ENCODE peak calls at places on chromosomes 3 and 15, in six cellular contexts. H, N, K, R, X and I are unnamed samples.

GRCh38 chr15:32819406-32819930 is 101.7 kb downstream of the GREM1 start:
- DNase-seq in R (no peak), N (no peak), K (no peak), X (no peak), H (no peak), I (no peak)

GRCh38 chr3:22537560-22537959 is 665.6 kb upstream of the UBE2E2 start:
- DNase-seq in R (no peak), K (no peak), N (no peak), X (no peak), H (no peak), I (no peak)

GRCh38 chr3:119357190-119357589 is 63.0 kb downstream of the ARHGAP31 start:
- DNase-seq in X (no peak), N (no peak), H (no peak), R (no peak), K (no peak), I (no peak)

GRCh38 chr3:181609156-181609767 is 102.5 kb upstream of the SOX2 start:
- DNase-seq in N (no peak), R (no peak), H (no peak), X (no peak), K (no peak), I (no peak)

GRCh38 chr15:45276851-45277250 is 24.8 kb downstream of the SLC28A2 start:
- DNase-seq in R (no peak), X (no peak), N (no peak), H (peak), K (no peak), I (peak)

GRCh38 chr15:53811530-53811929 is 52.1 kb upstream of the WDR72 start:
- DNase-seq in K (no peak), X (no peak), H (peak), N (peak), R (no peak), I (peak)

GRCh38 chr3:72977060-72977459 is 19.6 kb upstream of the PPP4R2 start:
- DNase-seq in K (no peak), N (no peak), X (no peak), H (peak), R (no peak), I (no peak)

GRCh38 chr3:55884491-55885285 is 397.6 kb upstream of the WNT5A start:
- DNase-seq in N (no peak), X (no peak), R (no peak), H (no peak), K (no peak), I (no peak)

GRCh38 chr15:67836477-67836876 is 3.4 kb downstream of the RNU6-1 start:
- DNase-seq in H (peak), N (no peak), X (peak), K (no peak), R (peak), I (peak)

GRCh38 chr3:10339376-10339955 is 18.6 kb upstream of the SEC13 start:
- DNase-seq in N (no peak), K (peak), R (no peak), X (no peak), H (no peak), I (no peak)

GRCh38 chr3:112038863-112039262 is 4.3 kb downstream of the TMPRSS7 start:
- DNase-seq in X (no peak), K (no peak), H (no peak), R (peak), N (no peak), I (no peak)

GRCh38 chr3:33278106-33278672 is 947 bp downstream of the FBXL2 start:
- DNase-seq in R (no peak), N (no peak), H (no peak), X (no peak), K (no peak), I (no peak)

GRCh38 chr3:36193448-36193847 is 186.9 kb upstream of the STAC start:
- DNase-seq in R (no peak), H (peak), N (no peak), K (no peak), X (no peak), I (no peak)

GRCh38 chr3:108524547-108524946 is 14.2 kb upstream of the MYH15 start:
- DNase-seq in K (no peak), N (no peak), R (no peak), H (no peak), X (no peak), I (no peak)

GRCh38 chr3:11636372-11636760 is 7.3 kb downstream of the VGLL4 start:
- DNase-seq in H (no peak), K (no peak), R (no peak), X (no peak), N (no peak), I (no peak)

GRCh38 chr3:158768881-158769518 is 32.9 kb upstream of the MFSD1 start:
- DNase-seq in H (no peak), X (no peak), R (peak), N (no peak), K (no peak), I (no peak)

GRCh38 chr15:68590721-68591389 is 12.1 kb downstream of the CORO2B start:
- DNase-seq in X (no peak), R (no peak), H (no peak), K (no peak), N (no peak), I (no peak)

GRCh38 chr3:129936757-129937156 is 37.8 kb upstream of the TRH start:
- DNase-seq in X (peak), H (peak), N (no peak), K (no peak), R (no peak), I (no peak)

GRCh38 chr3:42704136-42704841 is 1.7 kb upstream of the HHATL start:
- DNase-seq in K (no peak), H (no peak), X (no peak), R (peak), N (no peak), I (no peak)

GRCh38 chr3:146250449-146251382 is at the start of gene PLSCR4:
- DNase-seq in H (no peak), X (peak), K (peak), N (peak), R (peak), I (peak)

DNA sequence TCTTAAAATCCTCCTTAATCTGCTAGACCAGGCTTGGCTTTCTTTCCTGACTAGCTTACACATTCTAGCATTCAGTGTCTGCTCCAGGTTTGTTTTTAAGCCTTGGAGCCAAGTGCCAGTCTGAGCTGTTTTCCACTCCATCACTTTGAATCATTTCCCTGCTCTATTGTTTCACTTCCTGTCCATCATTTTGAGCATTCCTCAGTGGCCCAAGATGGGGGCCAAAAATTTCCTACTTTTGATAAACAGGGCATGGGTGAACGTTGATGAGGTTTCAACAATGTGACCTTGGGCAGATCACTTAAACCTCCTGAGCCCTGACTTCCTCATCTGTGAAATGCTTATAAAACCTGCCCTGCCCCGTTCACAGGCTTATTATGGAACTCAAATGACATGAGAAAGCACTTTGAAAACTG is 4.4 kb downstream of the CYP19A1 start:
- DNase-seq in N (no peak), X (no peak), K (no peak), H (peak), R (no peak), I (no peak)
- TF ChIP-seq POLR2A in N (no peak), X (no peak), K (no peak), H (no peak), R (no peak), I (no peak)

GRCh38 chr3:61981005-61981404 is 392.3 kb downstream of the FEZF2 start:
- DNase-seq in N (no peak), X (no peak), H (no peak), R (no peak), K (no peak), I (no peak)

GRCh38 chr3:61978460-61979419 is 394.6 kb downstream of the FEZF2 start:
- DNase-seq in H (no peak), R (no peak), K (no peak), X (no peak), N (no peak), I (no peak)

GRCh38 chr3:61975936-61976335 is 397.4 kb downstream of the FEZF2 start:
- DNase-seq in X (no peak), R (no peak), N (no peak), H (no peak), K (no peak), I (no peak)

GRCh38 chr3:61983479-61983878 is 389.9 kb downstream of the FEZF2 start:
- DNase-seq in X (no peak), K (no peak), N (no peak), R (no peak), H (no peak), I (no peak)

DNA sequence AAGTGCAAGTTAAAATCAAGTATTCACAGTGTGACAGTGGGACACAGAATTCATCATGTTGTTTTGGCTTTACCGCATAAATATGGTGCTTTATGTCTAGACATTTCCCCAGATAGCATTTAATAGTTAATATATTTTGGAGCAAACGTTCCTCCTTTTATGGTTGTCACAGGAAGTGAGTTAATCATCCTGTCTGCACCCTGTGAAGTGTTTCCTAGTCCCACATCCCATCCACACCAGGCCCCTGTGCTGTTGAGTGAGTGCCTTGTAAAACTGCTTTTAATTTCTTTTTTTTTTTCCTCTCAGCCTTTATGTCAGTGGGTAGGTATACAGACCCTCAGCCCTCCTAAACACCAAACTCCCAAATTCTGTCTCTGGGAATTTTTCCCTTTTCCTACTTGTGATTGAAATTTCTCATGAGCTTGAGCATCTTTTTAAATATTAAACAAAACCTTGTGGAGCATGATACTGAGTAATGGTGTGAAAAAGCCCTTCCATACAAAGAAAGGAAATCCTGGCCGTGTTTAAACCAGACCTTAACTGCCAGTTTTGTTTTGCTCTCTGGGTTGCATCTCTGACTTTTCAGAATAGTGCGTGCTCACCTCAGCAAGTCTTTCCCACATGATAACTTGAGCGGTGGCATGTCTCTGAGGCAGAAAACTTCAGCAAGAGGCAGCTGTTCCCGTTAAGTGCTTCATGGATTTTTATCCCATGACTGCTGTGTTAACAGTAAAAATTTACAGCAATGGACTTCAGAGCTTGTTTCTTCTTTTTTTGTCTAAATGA is 393.5 kb downstream of the FEZF2 start:
- DNase-seq in X (no peak), N (no peak), R (no peak), H (no peak), K (no peak), I (no peak)
- TF ChIP-seq POLR2A in X (no peak), N (no peak), R (no peak), H (no peak), K (no peak), I (no peak)

DNA sequence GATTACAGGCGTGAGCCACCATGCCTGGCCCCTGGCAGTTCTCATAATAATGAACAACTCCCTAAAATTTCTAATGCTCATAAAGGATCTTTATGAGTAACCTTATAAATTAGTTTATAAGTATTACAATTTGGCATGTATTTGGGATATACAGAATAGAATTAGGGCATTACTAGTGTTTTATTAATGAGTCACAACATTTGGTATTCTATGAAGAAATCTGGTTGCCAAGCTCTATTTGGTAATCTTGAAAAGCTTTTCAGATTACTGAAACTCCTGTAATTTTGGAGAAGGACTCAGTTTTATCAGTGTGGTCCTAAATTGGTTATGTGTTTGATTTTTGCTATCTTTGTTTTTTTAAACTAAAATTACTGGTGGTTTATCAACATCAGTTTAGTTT is 45.8 kb downstream of the TM6SF1 start:
- DNase-seq in K (no peak), R (no peak), X (no peak), N (no peak), H (no peak), I (no peak)
- TF ChIP-seq POLR2A in K (no peak), R (no peak), X (no peak), N (no peak), H (no peak), I (no peak)

GRCh38 chr3:47414666-47415587 is 34.1 kb downstream of the PTPN23 start:
- DNase-seq in R (no peak), X (no peak), H (no peak), K (no peak), N (no peak), I (no peak)
- TF ChIP-seq POLR2A in R (no peak), X (no peak), H (no peak), K (no peak), N (no peak), I (no peak)